ENCODE peak calls at places on chromosomes 16 and 17, in nine cellular contexts. U is cardiac muscle cell, D is stomach, I is tibial artery, N is sigmoid colon, B is prostate gland, S is AG04450, H is psoas muscle, R is breast epithelium. T is an unnamed sample.

GRCh38 chr16:11916524-11917285 is 949 bp upstream of the GSPT1 start:
- DNase-seq in B (peak), I (no peak), H (no peak), U (peak), D (peak), R (peak), S (no peak), N (no peak), T (peak)

GRCh38 chr17:39209317-39210092 is 9.4 kb downstream of the RPL19 start:
- DNase-seq in D (peak), U (peak), B (peak), I (peak), N (peak), R (no peak), H (peak), S (no peak), T (no peak)

GRCh38 chr17:79911430-79912399 is 72.5 kb upstream of the CBX4 start:
- DNase-seq in I (no peak), U (no peak), N (no peak), D (no peak), H (no peak), S (no peak), B (no peak), R (no peak), T (no peak)

GRCh38 chr17:15261818-15262290 is 3.3 kb downstream of the PMP22 start:
- DNase-seq in D (no peak), U (peak), I (no peak), B (no peak), H (no peak), R (no peak), S (no peak), N (no peak), T (no peak)

GRCh38 chr16:61146429-61146828 is 889.8 kb downstream of the CDH8 start:
- DNase-seq in S (no peak), B (no peak), N (no peak), I (no peak), R (no peak), H (no peak), D (no peak), U (no peak), T (no peak)

GRCh38 chr16:17374668-17375255 is 96.0 kb downstream of the XYLT1 start:
- DNase-seq in R (no peak), N (no peak), D (no peak), S (no peak), B (no peak), H (no peak), U (no peak), I (no peak), T (no peak)

GRCh38 chr17:10518271-10519037 is at the start of gene MYH1:
- DNase-seq in D (no peak), R (no peak), U (no peak), H (no peak), S (no peak), B (no peak), I (no peak), N (no peak), T (no peak)

GRCh38 chr17:80585880-80586279 is 41.2 kb downstream of the RPTOR start:
- DNase-seq in S (no peak), B (no peak), N (no peak), R (no peak), D (no peak), I (no peak), U (no peak), H (no peak), T (no peak)

GRCh38 chr17:15213381-15214087 is 51.6 kb downstream of the PMP22 start:
- DNase-seq in R (no peak), B (no peak), S (no peak), H (no peak), U (peak), D (no peak), N (no peak), I (no peak), T (no peak)

GRCh38 chr16:52584354-52584840 is 37.5 kb upstream of the TOX3 start:
- DNase-seq in I (no peak), H (no peak), D (no peak), N (no peak), U (no peak), R (no peak), B (no peak), S (no peak), T (no peak)

GRCh38 chr16:85422374-85423185 is 190.5 kb upstream of the GSE1 start:
- DNase-seq in N (peak), I (peak), B (peak), S (no peak), R (no peak), D (peak), H (no peak), U (no peak), T (no peak)

GRCh38 chr17:1094591-1094990 is 85.2 kb downstream of the ABR start:
- DNase-seq in N (no peak), R (no peak), I (no peak), S (no peak), B (no peak), H (no peak), U (no peak), D (no peak), T (no peak)

GRCh38 chr16:74605746-74606520 is 981 bp downstream of the GLG1 start:
- DNase-seq in B (no peak), H (no peak), R (no peak), S (no peak), I (no peak), D (no peak), N (peak), U (no peak), T (no peak)

GRCh38 chr16:4241601-4242270 is at the start of gene SRL:
- DNase-seq in S (no peak), D (no peak), H (peak), B (no peak), R (no peak), N (no peak), I (no peak), U (no peak), T (no peak)

GRCh38 chr16:71338193-71338592 is 20.3 kb upstream of the CALB2 start:
- DNase-seq in D (no peak), S (no peak), R (no peak), I (no peak), B (no peak), N (no peak), U (no peak), H (no peak), T (peak)

GRCh38 chr16:11345040-11345862 is at the start of gene RMI2:
- DNase-seq in N (peak), R (peak), H (peak), D (peak), S (peak), U (peak), B (peak), I (peak), T (peak)

GRCh38 chr17:66717680-66718079 is 117.2 kb upstream of the CACNG5 start:
- DNase-seq in H (no peak), B (no peak), D (no peak), R (no peak), N (no peak), U (no peak), I (no peak), S (no peak), T (no peak)

GRCh38 chr16:24035127-24035842 is 199.5 kb downstream of the PRKCB start:
- DNase-seq in H (no peak), R (no peak), I (no peak), U (no peak), B (no peak), D (no peak), S (no peak), N (no peak), T (no peak)

GRCh38 chr17:80980397-80981061 is 11.1 kb upstream of the CHMP6 start:
- DNase-seq in N (no peak), U (no peak), H (no peak), B (no peak), D (no peak), S (no peak), R (no peak), I (no peak), T (peak)

GRCh38 chr16:81478876-81479496 is 34.4 kb downstream of the CMIP start:
- DNase-seq in R (no peak), D (peak), S (no peak), N (no peak), B (peak), I (peak), H (no peak), U (no peak), T (no peak)

GRCh38 chr16:74100405-74101316 is 196.0 kb upstream of the PSMD7 start:
- DNase-seq in N (no peak), S (no peak), R (no peak), D (no peak), H (no peak), I (no peak), U (no peak), B (no peak), T (no peak)

DNA sequence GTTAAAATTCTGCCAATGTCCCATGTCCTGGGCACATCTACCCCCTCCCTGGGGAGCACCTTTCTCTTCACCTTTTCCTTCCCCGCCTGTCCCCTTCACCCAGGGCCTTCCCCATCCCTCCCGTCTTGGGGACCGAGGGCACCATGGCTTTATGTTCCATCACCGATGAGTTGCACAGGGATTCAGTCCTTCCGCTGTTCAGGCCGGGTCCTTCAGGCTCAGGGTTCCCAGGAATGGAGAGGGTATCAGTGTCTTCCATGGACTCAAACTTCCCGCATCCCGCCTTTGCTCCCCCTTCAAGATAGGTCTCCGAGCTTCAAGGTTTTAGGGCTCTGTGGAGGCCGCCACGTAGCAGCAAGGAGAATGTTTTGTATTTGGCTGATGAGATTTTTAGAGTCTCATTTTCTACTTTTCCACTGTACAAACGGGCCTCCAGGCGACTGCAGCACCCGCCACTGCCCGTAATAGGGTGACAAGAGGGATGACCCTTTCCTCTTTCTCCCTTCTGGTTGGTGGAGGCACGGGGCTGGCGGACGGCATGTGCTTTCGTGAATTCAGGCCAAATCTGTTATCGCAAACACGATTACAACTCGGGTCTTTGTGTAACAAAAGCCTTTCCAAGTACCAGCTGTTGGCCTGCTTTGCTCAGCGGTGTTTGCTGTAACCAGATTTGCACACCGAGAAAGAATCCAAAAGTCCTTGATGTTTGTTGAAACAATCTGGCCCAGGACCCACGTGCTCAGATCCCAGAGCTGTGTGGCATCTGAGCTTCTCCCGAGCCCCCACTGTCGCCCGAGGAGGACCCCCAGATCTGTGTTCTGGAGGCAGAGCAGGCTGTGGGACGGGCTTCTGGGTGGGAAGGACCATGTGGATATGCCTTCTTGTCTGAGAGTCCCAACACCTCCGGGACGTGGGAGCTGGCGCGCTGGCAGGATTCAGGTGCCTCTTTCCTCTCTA is 236.3 kb downstream of the SEC14L1 start:
- DNase-seq in D (peak), H (no peak), B (peak), N (peak), I (no peak), R (no peak), S (peak), U (peak), T (no peak)
- H3K27ac ChIP-seq in D (peak), H (peak), B (peak), N (peak), I (peak), R (peak), S (peak), U (peak), T (no peak)

DNA sequence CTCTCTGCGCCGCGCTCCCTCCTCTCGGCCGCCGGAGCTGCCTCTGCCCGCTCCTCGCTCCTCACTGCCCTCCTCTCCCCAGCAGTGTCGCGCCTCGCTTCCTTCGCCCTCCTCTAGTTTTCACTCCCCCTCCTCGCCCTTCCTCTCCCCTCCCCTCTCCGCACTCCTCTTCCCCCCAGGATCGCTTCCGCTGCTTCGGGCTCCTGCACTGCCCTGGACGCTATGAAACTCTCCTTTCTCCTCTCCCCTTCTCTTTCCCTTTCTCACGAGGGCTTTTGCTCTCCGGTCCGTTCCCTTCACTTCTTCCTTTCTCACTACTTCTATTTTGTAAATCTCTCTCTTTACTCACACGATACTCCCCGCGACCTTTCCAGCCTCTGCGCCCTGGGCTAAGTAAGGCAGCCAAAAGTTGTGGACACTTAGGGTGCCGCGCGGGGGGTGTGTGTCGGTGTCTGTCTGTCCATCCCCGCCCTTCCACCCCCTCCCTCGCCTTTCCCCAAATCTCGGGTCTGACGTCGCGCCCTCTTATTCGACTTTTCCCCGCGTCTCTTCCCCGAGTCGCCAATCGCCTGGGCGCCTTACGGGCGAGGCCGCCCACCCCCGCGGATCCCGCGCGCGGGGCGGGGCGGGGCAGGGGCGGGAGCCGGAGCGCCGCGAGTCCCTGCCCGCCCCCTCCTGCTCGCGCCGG is at the start of gene IRX3:
- DNase-seq in N (no peak), U (peak), D (peak), S (no peak), H (peak), B (peak), R (peak), I (peak), T (peak)
- H3K27ac ChIP-seq in N (peak), U (peak), D (peak), S (no peak), H (peak), B (peak), R (peak), I (peak), T (peak)

DNA sequence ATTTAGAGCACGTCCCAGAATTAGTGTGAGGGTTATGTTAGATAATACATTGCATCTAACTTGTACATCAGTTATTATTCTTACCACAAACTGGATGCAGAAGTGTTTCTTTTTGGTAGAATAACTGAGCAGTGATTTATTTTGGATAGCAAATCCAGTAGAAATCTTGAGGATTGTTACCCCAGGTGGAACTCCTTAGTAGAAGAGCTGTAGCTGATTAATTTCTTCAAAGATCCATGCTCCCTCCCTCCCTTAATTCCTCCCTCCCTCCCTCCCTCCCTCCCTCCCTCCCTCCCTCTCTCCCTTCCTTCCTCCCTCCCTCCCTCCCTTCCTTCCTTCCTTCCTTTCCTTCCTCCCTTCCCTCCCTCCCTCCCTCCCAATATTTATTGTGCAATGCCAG is 337.7 kb downstream of the CA10 start:
- DNase-seq in B (no peak), I (no peak), U (no peak), R (no peak), H (no peak), N (no peak), D (no peak), S (no peak), T (no peak)
- H3K27ac ChIP-seq in B (no peak), I (no peak), U (no peak), R (no peak), H (no peak), N (no peak), D (no peak), S (no peak), T (peak)

DNA sequence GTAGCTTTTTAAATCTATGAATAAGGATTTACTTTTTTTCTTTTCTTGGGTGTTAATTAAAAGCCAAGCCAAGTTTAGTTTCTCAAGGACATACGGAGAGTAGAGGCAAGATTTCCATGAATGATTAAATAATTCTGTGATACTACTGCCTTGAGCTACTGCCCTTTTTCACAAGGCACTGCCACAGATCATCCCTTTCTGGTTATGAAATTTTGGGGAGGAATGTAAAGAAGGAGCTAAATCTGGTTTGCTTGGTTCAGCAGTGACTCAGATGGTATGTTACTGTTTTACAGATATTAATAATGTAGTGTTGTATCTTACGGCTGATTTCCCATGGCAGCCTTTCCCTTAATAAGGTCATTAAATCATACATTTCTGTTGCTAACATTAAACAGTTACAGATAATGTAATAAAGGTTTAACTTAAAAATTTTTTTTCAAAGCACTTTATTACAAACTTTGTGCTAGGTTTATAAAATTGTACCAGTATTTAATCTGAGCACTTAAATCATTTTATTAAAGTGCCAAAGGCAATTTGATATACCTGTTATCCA is 2.6 kb downstream of the WSB1 start:
- DNase-seq in U (peak), I (no peak), R (no peak), D (no peak), N (no peak), H (no peak), S (peak), B (no peak), T (no peak)
- H3K27ac ChIP-seq in U (no peak), I (peak), R (peak), D (peak), N (peak), H (peak), S (no peak), B (peak), T (peak)

DNA sequence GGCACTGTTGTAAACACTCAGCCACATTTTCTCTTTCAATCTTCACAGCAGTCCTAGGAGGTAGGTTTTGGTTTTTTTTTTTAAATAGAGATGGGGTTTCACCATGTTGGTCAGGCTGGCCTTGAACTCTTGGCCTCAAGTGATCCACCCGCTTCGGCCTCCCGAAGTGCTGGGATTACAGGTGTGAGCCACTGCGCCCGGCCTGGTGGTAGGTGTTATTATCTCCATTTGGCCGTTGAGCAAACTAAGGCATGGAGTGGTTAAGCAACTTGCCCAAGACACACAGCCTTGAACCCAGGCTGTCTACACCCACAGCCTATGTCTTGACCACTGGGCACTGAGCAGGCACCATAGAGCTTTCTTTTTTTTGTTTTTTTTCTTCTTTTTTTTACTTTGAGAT is 8.6 kb downstream of the SGCA start:
- DNase-seq in R (no peak), B (no peak), S (no peak), N (no peak), D (no peak), H (peak), I (no peak), U (no peak), T (no peak)
- H3K27ac ChIP-seq in R (no peak), B (no peak), S (peak), N (peak), D (peak), H (peak), I (peak), U (no peak), T (no peak)

GRCh38 chr16:65641693-65642289 is 519.9 kb upstream of the CDH11 start:
- DNase-seq in B (no peak), D (no peak), U (no peak), S (no peak), H (no peak), I (no peak), N (no peak), R (no peak), T (no peak)

GRCh38 chr16:65644821-65645220 is 523.0 kb upstream of the CDH11 start:
- DNase-seq in B (no peak), U (no peak), N (no peak), R (no peak), I (no peak), H (no peak), D (no peak), S (no peak), T (no peak)

GRCh38 chr16:65641049-65641448 is 519.2 kb upstream of the CDH11 start:
- DNase-seq in R (no peak), S (no peak), D (no peak), B (no peak), N (no peak), I (no peak), H (no peak), U (no peak), T (no peak)
- H3K27ac ChIP-seq in R (no peak), S (no peak), D (no peak), B (no peak), N (no peak), I (no peak), H (no peak), U (no peak), T (no peak)

GRCh38 chr16:27468941-27469531 is 67.1 kb downstream of the IL21R start:
- DNase-seq in S (no peak), B (no peak), H (no peak), D (no peak), R (no peak), U (no peak), N (no peak), I (no peak), T (no peak)
- H3K27ac ChIP-seq in S (no peak), B (no peak), H (no peak), D (no peak), R (no peak), U (no peak), N (no peak), I (no peak), T (no peak)

DNA sequence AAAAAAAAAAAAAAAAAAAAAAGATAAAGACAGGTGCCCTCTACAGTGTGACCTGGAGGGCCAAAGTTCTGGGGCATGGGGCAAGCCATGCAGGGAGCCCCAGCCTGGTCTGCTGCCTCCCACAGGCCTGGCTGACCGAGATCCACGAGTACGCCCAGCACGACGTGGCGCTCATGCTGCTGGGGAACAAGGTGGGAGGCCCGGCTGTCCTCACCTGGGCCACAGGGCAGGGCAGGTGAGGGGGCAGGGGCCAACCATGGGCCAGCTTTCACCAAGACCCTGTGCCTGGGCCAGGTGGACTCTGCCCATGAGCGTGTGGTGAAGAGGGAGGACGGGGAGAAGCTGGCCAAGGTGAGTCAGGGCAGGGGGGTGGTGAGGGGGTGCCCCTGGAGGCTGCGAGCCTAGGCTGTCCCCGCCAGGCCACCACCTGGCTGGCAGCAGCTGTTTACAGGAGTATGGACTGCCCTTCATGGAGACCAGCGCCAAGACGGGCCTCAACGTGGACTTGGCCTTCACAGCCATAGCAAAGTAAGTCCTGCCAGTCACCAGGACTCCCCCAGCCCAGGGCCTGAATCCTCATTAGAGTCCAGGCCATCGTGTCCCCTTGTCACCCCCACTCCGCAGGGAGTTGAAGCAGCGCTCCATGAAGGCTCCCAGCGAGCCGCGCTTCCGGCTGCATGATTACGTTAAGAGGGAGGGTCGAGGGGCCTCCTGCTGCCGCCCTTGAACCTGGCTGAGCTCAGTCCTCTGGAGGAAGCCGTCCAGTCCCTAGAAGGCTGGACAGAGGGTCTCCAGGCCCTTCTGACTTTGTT is 2.7 kb upstream of the TRAF7 start:
- DNase-seq in D (peak), R (no peak), N (no peak), S (no peak), H (no peak), B (no peak), U (peak), I (no peak), T (no peak)
- H3K27ac ChIP-seq in D (peak), R (peak), N (peak), S (peak), H (peak), B (peak), U (peak), I (peak), T (peak)

T was measured in epithelial cell of prostate.